ENCODE peak calls at places on chromosomes 11 and 22, in four cellular contexts. Q is body of pancreas, T is nephron progenitor cell, J is GM12865. F is an unnamed sample.

GRCh38 chr22:24418786-24419479 is 8.5 kb upstream of the ADORA2A start:
- DNase-seq in Q (no peak), T (no peak), J (no peak), F (no peak)

GRCh38 chr11:18727499-18728236 is 1.7 kb upstream of the IGSF22 start:
- DNase-seq in Q (peak), T (peak), J (peak), F (peak)

GRCh38 chr11:73205666-73206343 is 12.3 kb upstream of the P2RY2 start:
- DNase-seq in Q (no peak), T (no peak), J (no peak), F (no peak)

GRCh38 chr22:46290843-46291785 is 5.6 kb upstream of the GTSE1 start:
- DNase-seq in Q (no peak), T (no peak), J (no peak), F (no peak)

GRCh38 chr11:105466582-105467228 is 143.2 kb upstream of the GRIA4 start:
- DNase-seq in Q (no peak), T (no peak), J (no peak), F (no peak)

GRCh38 chr11:35750981-35751663 is 88.5 kb downstream of the TRIM44 start:
- DNase-seq in Q (no peak), T (no peak), J (no peak), F (no peak)

GRCh38 chr11:112652786-112653390 is 308.3 kb upstream of the NCAM1 start:
- DNase-seq in Q (no peak), T (no peak), J (no peak), F (no peak)

GRCh38 chr22:45512363-45512762 is 9.7 kb downstream of the FBLN1 start:
- DNase-seq in Q (no peak), T (no peak), J (no peak), F (no peak)

GRCh38 chr11:74311352-74311926 is at the start of gene P4HA3:
- DNase-seq in Q (peak), T (peak), J (peak), F (peak)

GRCh38 chr22:41511521-41511968 is 32.7 kb downstream of the POLR3H start:
- DNase-seq in Q (no peak), T (no peak), J (no peak), F (no peak)

GRCh38 chr11:117620131-117620530 is 176.9 kb downstream of the DSCAML1 start:
- DNase-seq in Q (no peak), T (no peak), J (no peak), F (no peak)

GRCh38 chr22:33380789-33381530 is 322.8 kb upstream of the SYN3 start:
- DNase-seq in Q (no peak), T (no peak), J (peak), F (no peak)

GRCh38 chr22:45630436-45630835 is 41.2 kb upstream of the ATXN10 start:
- DNase-seq in Q (no peak), T (no peak), J (no peak), F (no peak)

GRCh38 chr11:123526027-123526805 is 96.1 kb downstream of the GRAMD1B start:
- DNase-seq in Q (no peak), T (no peak), J (no peak), F (no peak)

GRCh38 chr22:50540352-50540751 is 5.3 kb upstream of the KLHDC7B start:
- DNase-seq in Q (no peak), T (no peak), J (peak), F (no peak)

GRCh38 chr11:14308114-14308896 is 50.7 kb downstream of the RRAS2 start:
- DNase-seq in Q (no peak), T (no peak), J (peak), F (peak)

GRCh38 chr11:130786586-130786985 is 129.7 kb downstream of the SNX19 start:
- DNase-seq in Q (no peak), T (no peak), J (no peak), F (no peak)

GRCh38 chr11:62456630-62457029 is 37.8 kb downstream of the SCGB1A1 start:
- DNase-seq in Q (no peak), T (no peak), J (no peak), F (no peak)

GRCh38 chr11:106087815-106088435 is 10.5 kb downstream of the AASDHPPT start:
- DNase-seq in Q (peak), T (peak), J (peak), F (no peak)

GRCh38 chr22:49915610-49916009 is 2.6 kb downstream of the ALG12 start:
- DNase-seq in Q (no peak), T (peak), J (no peak), F (no peak)

GRCh38 chr11:14584595-14584994 is 59.0 kb upstream of the PDE3B start:
- DNase-seq in Q (peak), T (no peak), J (no peak), F (no peak)

GRCh38 chr11:125890447-125891100 is 3.1 kb downstream of the HYLS1 start:
- DNase-seq in Q (no peak), T (no peak), J (no peak), F (no peak)

GRCh38 chr22:40567106-40567505 is 69.4 kb downstream of the MRTFA start:
- DNase-seq in Q (no peak), T (no peak), J (no peak), F (no peak)

GRCh38 chr11:116986521-116987105 is 111.6 kb downstream of the SIK3 start:
- DNase-seq in Q (no peak), T (no peak), J (peak), F (no peak)

GRCh38 chr11:61694971-61695706 is 14.9 kb downstream of the DAGLA start:
- DNase-seq in Q (peak), T (no peak), J (no peak), F (no peak)

GRCh38 chr11:6205366-6205765 is at the start of gene C11orf42:
- DNase-seq in Q (no peak), T (no peak), J (no peak), F (no peak)
- TF ChIP-seq CTCF in Q (no peak), T (no peak), J (no peak), F (no peak)

DNA sequence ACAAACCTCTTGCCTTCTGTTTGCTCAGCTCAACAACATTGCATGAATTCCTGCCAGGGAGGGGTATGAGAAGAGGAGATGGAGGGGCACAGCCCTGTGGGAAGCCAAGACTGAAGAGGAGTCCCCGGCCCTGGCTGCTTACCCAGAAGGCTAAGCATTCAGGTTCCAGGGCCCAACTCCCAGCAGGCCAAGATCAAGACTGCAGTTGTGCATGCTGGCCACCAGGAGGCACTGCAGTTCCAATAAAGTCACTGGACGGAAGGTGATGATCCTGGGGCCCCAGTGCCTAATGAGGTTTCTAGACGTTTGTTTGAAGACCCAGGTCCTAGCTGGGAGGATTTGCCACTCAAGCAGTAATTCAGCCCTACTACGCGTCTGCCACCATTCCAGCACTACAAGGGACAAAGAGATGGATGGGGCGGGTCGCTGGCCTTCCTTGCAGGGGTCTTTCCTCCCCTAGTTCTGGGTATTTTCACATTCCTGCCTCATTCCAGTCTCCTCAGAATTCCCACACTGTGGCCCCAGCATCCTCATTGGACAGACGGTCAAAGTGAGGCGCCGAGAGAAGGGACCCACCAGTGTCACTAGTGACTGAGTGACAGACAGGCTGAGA is 23.6 kb downstream of the ALX4 start:
- DNase-seq in Q (peak), T (peak), J (peak), F (peak)
- TF ChIP-seq CTCF in Q (peak), T (peak), J (peak), F (peak)

GRCh38 chr22:37781434-37782059 is 26.2 kb upstream of the GCAT start:
- DNase-seq in Q (peak), T (no peak), J (no peak), F (no peak)
- TF ChIP-seq CTCF in Q (no peak), T (no peak), J (peak), F (no peak)

GRCh38 chr11:9530901-9531625 is 42.4 kb upstream of the WEE1 start:
- DNase-seq in Q (no peak), T (no peak), J (no peak), F (no peak)
- TF ChIP-seq CTCF in Q (no peak), T (no peak), J (no peak), F (no peak)

GRCh38 chr11:37858398-37858797 is 1260.4 kb upstream of the RAG2 start:
- DNase-seq in Q (no peak), T (no peak), J (no peak), F (no peak)
- TF ChIP-seq CTCF in Q (no peak), T (peak), J (no peak), F (no peak)

DNA sequence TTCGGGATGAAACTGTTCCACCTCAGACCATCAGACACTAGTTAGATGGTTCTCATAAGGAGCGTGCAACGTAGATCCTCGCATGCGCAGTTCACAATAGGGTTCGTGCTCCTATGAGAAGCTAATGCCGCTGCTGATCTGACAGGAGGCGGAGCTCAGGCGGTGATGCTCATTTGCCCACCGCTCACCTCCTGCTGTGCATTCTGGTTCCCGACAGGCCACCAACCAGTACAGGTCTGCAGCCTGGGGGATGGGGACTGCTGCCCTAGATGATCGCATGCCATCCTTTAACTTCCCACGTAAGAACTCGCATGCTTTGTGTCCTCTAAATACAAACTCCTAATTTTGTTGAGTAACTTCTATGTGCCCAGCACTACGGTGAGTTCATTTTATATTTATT is 62.6 kb downstream of the EFCAB6 start:
- DNase-seq in Q (no peak), T (no peak), J (no peak), F (no peak)
- TF ChIP-seq CTCF in Q (no peak), T (no peak), J (no peak), F (no peak)

DNA sequence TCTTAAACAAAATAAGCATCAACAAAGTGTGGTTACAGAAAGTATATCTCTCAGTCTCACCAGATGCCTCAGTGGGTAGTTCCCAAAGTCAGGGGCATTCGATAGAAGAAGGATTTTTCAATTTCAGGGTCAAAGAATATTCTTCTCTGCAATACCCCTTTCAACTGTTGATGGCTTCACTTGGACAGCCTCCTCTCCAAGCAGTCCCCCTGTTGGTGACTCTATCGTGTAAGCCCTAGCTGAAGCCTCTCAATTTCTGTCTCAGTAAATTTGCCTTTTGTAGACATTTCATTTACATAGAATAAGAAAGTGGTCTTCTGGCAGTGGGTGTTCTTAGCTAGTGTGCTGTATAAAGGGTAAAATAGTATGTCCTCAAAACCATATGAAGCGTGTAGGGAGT is 11.3 kb upstream of the CCDC83 start:
- DNase-seq in Q (no peak), T (no peak), J (no peak), F (no peak)
- TF ChIP-seq CTCF in Q (no peak), T (no peak), J (no peak), F (no peak)

F was measured in GM13976.